ENCODE peak calls at places on chromosome 10, in nine cellular contexts. One of them, this sample, is unnamed. For H3K4me1, the result is how much of the 10 kb centered on the place peaks cover.

GRCh38 chr10:100886946-100887345 is 25.8 kb upstream of the SLF2 start:
- DNase-seq in heart right ventricle: peak
- DNase-seq in body of pancreas: no peak
- DNase-seq in mesendoderm: no peak
- DNase-seq in ascending aorta: no peak
- DNase-seq in BE2C: no peak
- DNase-seq in ovary: peak
- DNase-seq in stomach: no peak
- DNase-seq in CD8-positive, alpha-beta memory T cell: no peak
- DNase-seq in this sample: no peak

GRCh38 chr10:5873515-5873995 is 16.1 kb downstream of the ANKRD16 start:
- DNase-seq in BE2C: peak
- DNase-seq in stomach: peak
- DNase-seq in heart right ventricle: peak
- DNase-seq in ovary: peak
- DNase-seq in CD8-positive, alpha-beta memory T cell: peak
- DNase-seq in mesendoderm: peak
- DNase-seq in ascending aorta: no peak
- DNase-seq in body of pancreas: peak
- DNase-seq in this sample: peak

GRCh38 chr10:100508691-100509150 is 10.9 kb downstream of the SEC31B start:
- DNase-seq in ascending aorta: no peak
- DNase-seq in BE2C: peak
- DNase-seq in heart right ventricle: no peak
- DNase-seq in body of pancreas: peak
- DNase-seq in stomach: no peak
- DNase-seq in ovary: no peak
- DNase-seq in CD8-positive, alpha-beta memory T cell: no peak
- DNase-seq in mesendoderm: peak
- DNase-seq in this sample: no peak

GRCh38 chr10:35594115-35594849 is 10.9 kb upstream of the GJD4 start:
- DNase-seq in ovary: no peak
- DNase-seq in heart right ventricle: no peak
- DNase-seq in stomach: no peak
- DNase-seq in mesendoderm: no peak
- DNase-seq in BE2C: no peak
- DNase-seq in CD8-positive, alpha-beta memory T cell: no peak
- DNase-seq in ascending aorta: no peak
- DNase-seq in body of pancreas: no peak
- DNase-seq in this sample: no peak

GRCh38 chr10:124075116-124075955 is 18.1 kb downstream of the CHST15 start:
- DNase-seq in stomach: no peak
- DNase-seq in BE2C: no peak
- DNase-seq in heart right ventricle: no peak
- DNase-seq in ovary: peak
- DNase-seq in body of pancreas: no peak
- DNase-seq in ascending aorta: no peak
- DNase-seq in CD8-positive, alpha-beta memory T cell: no peak
- DNase-seq in mesendoderm: no peak
- DNase-seq in this sample: no peak

GRCh38 chr10:70461397-70462348 is 16.9 kb upstream of the PALD1 start:
- DNase-seq in heart right ventricle: peak
- DNase-seq in BE2C: peak
- DNase-seq in mesendoderm: peak
- DNase-seq in body of pancreas: peak
- DNase-seq in CD8-positive, alpha-beta memory T cell: no peak
- DNase-seq in ovary: peak
- DNase-seq in ascending aorta: no peak
- DNase-seq in stomach: peak
- DNase-seq in this sample: peak

GRCh38 chr10:102291221-102291905 is 46.0 kb downstream of the GBF1 start:
- DNase-seq in stomach: no peak
- DNase-seq in mesendoderm: no peak
- DNase-seq in ascending aorta: no peak
- DNase-seq in heart right ventricle: peak
- DNase-seq in CD8-positive, alpha-beta memory T cell: no peak
- DNase-seq in body of pancreas: no peak
- DNase-seq in BE2C: no peak
- DNase-seq in ovary: no peak
- DNase-seq in this sample: no peak

GRCh38 chr10:75773139-75773801 is 341.8 kb downstream of the LRMDA start:
- DNase-seq in BE2C: no peak
- DNase-seq in CD8-positive, alpha-beta memory T cell: no peak
- DNase-seq in mesendoderm: no peak
- DNase-seq in body of pancreas: peak
- DNase-seq in ascending aorta: no peak
- DNase-seq in stomach: peak
- DNase-seq in heart right ventricle: no peak
- DNase-seq in ovary: peak
- DNase-seq in this sample: no peak

GRCh38 chr10:71399946-71400345 is 3.2 kb downstream of the CDH23 start:
- DNase-seq in ascending aorta: no peak
- DNase-seq in stomach: no peak
- DNase-seq in body of pancreas: no peak
- DNase-seq in heart right ventricle: no peak
- DNase-seq in ovary: no peak
- DNase-seq in mesendoderm: no peak
- DNase-seq in BE2C: no peak
- DNase-seq in CD8-positive, alpha-beta memory T cell: no peak
- DNase-seq in this sample: no peak

GRCh38 chr10:21976280-21976679 is 27.2 kb downstream of the DNAJC1 start:
- DNase-seq in stomach: no peak
- DNase-seq in body of pancreas: no peak
- DNase-seq in mesendoderm: no peak
- DNase-seq in ovary: no peak
- DNase-seq in ascending aorta: no peak
- DNase-seq in heart right ventricle: no peak
- DNase-seq in CD8-positive, alpha-beta memory T cell: no peak
- DNase-seq in BE2C: no peak
- DNase-seq in this sample: no peak

GRCh38 chr10:111093741-111094380 is 17.0 kb downstream of the ADRA2A start:
- DNase-seq in stomach: no peak
- DNase-seq in ovary: no peak
- DNase-seq in body of pancreas: no peak
- DNase-seq in mesendoderm: no peak
- DNase-seq in heart right ventricle: no peak
- DNase-seq in ascending aorta: no peak
- DNase-seq in CD8-positive, alpha-beta memory T cell: no peak
- DNase-seq in BE2C: no peak
- DNase-seq in this sample: no peak

GRCh38 chr10:110643670-110644597 is at the start of gene RBM20:
- DNase-seq in stomach: no peak
- DNase-seq in mesendoderm: no peak
- DNase-seq in BE2C: peak
- DNase-seq in body of pancreas: peak
- DNase-seq in ovary: no peak
- DNase-seq in ascending aorta: no peak
- DNase-seq in CD8-positive, alpha-beta memory T cell: no peak
- DNase-seq in heart right ventricle: peak
- DNase-seq in this sample: peak

GRCh38 chr10:49080071-49080470 is 35.3 kb downstream of the VSTM4 start:
- DNase-seq in stomach: no peak
- DNase-seq in BE2C: no peak
- DNase-seq in heart right ventricle: no peak
- DNase-seq in ascending aorta: no peak
- DNase-seq in CD8-positive, alpha-beta memory T cell: no peak
- DNase-seq in body of pancreas: peak
- DNase-seq in ovary: peak
- DNase-seq in mesendoderm: no peak
- DNase-seq in this sample: no peak

GRCh38 chr10:127148066-127148932 is 48.1 kb downstream of the INSYN2A start:
- DNase-seq in body of pancreas: no peak
- DNase-seq in heart right ventricle: no peak
- DNase-seq in BE2C: no peak
- DNase-seq in CD8-positive, alpha-beta memory T cell: no peak
- DNase-seq in ovary: no peak
- DNase-seq in stomach: no peak
- DNase-seq in ascending aorta: no peak
- DNase-seq in mesendoderm: peak
- DNase-seq in this sample: no peak

GRCh38 chr10:104032144-104032775 is 53.4 kb downstream of the COL17A1 start:
- DNase-seq in body of pancreas: no peak
- DNase-seq in ascending aorta: no peak
- DNase-seq in BE2C: no peak
- DNase-seq in CD8-positive, alpha-beta memory T cell: no peak
- DNase-seq in mesendoderm: peak
- DNase-seq in heart right ventricle: no peak
- DNase-seq in stomach: no peak
- DNase-seq in ovary: no peak
- DNase-seq in this sample: no peak

GRCh38 chr10:74502963-74503608 is 323.3 kb upstream of the KAT6B start:
- DNase-seq in CD8-positive, alpha-beta memory T cell: no peak
- DNase-seq in mesendoderm: peak
- DNase-seq in heart right ventricle: no peak
- DNase-seq in BE2C: no peak
- DNase-seq in ascending aorta: no peak
- DNase-seq in ovary: no peak
- DNase-seq in stomach: no peak
- DNase-seq in body of pancreas: no peak
- DNase-seq in this sample: no peak

GRCh38 chr10:18687195-18687594 is 28.0 kb downstream of the ARL5B start:
- DNase-seq in BE2C: no peak
- DNase-seq in CD8-positive, alpha-beta memory T cell: no peak
- DNase-seq in heart right ventricle: no peak
- DNase-seq in ovary: no peak
- DNase-seq in body of pancreas: no peak
- DNase-seq in mesendoderm: no peak
- DNase-seq in stomach: no peak
- DNase-seq in ascending aorta: no peak
- DNase-seq in this sample: no peak

GRCh38 chr10:74034301-74034700 is 36.4 kb downstream of the VCL start:
- DNase-seq in heart right ventricle: no peak
- DNase-seq in BE2C: no peak
- DNase-seq in CD8-positive, alpha-beta memory T cell: no peak
- DNase-seq in body of pancreas: no peak
- DNase-seq in ovary: no peak
- DNase-seq in ascending aorta: no peak
- DNase-seq in stomach: no peak
- DNase-seq in mesendoderm: no peak
- DNase-seq in this sample: no peak

GRCh38 chr10:113362645-113363091 is 190.2 kb upstream of the HABP2 start:
- DNase-seq in ovary: peak
- DNase-seq in BE2C: no peak
- DNase-seq in stomach: no peak
- DNase-seq in CD8-positive, alpha-beta memory T cell: no peak
- DNase-seq in mesendoderm: peak
- DNase-seq in ascending aorta: no peak
- DNase-seq in heart right ventricle: no peak
- DNase-seq in body of pancreas: no peak
- DNase-seq in this sample: no peak
- H3K4me3 ChIP-seq in ovary: no peak
- H3K4me3 ChIP-seq in BE2C: no peak
- H3K4me3 ChIP-seq in stomach: no peak
- H3K4me3 ChIP-seq in CD8-positive, alpha-beta memory T cell: no peak
- H3K4me3 ChIP-seq in mesendoderm: no peak
- H3K4me3 ChIP-seq in ascending aorta: no peak
- H3K4me3 ChIP-seq in heart right ventricle: no peak
- H3K4me3 ChIP-seq in body of pancreas: no peak
- H3K4me3 ChIP-seq in this sample: no peak

GRCh38 chr10:128191847-128192246 is 65.6 kb upstream of the MKI67 start:
- DNase-seq in ascending aorta: no peak
- DNase-seq in ovary: no peak
- DNase-seq in heart right ventricle: no peak
- DNase-seq in stomach: no peak
- DNase-seq in mesendoderm: no peak
- DNase-seq in CD8-positive, alpha-beta memory T cell: no peak
- DNase-seq in BE2C: no peak
- DNase-seq in body of pancreas: no peak
- DNase-seq in this sample: peak

GRCh38 chr10:128186959-128187787 is 61.0 kb upstream of the MKI67 start:
- DNase-seq in BE2C: peak
- DNase-seq in body of pancreas: no peak
- DNase-seq in ascending aorta: no peak
- DNase-seq in CD8-positive, alpha-beta memory T cell: no peak
- DNase-seq in ovary: no peak
- DNase-seq in stomach: no peak
- DNase-seq in mesendoderm: no peak
- DNase-seq in heart right ventricle: no peak
- DNase-seq in this sample: peak

GRCh38 chr10:128189176-128189575 is 63.0 kb upstream of the MKI67 start:
- DNase-seq in ascending aorta: no peak
- DNase-seq in CD8-positive, alpha-beta memory T cell: no peak
- DNase-seq in body of pancreas: no peak
- DNase-seq in ovary: no peak
- DNase-seq in mesendoderm: no peak
- DNase-seq in stomach: no peak
- DNase-seq in heart right ventricle: no peak
- DNase-seq in BE2C: no peak
- DNase-seq in this sample: no peak

GRCh38 chr10:128185627-128186026 is 59.4 kb upstream of the MKI67 start:
- DNase-seq in CD8-positive, alpha-beta memory T cell: no peak
- DNase-seq in body of pancreas: no peak
- DNase-seq in ascending aorta: no peak
- DNase-seq in mesendoderm: no peak
- DNase-seq in heart right ventricle: no peak
- DNase-seq in BE2C: no peak
- DNase-seq in ovary: no peak
- DNase-seq in stomach: no peak
- DNase-seq in this sample: no peak

GRCh38 chr10:128187788-128188185 is 61.6 kb upstream of the MKI67 start:
- DNase-seq in stomach: no peak
- DNase-seq in ascending aorta: no peak
- DNase-seq in ovary: no peak
- DNase-seq in mesendoderm: no peak
- DNase-seq in body of pancreas: no peak
- DNase-seq in heart right ventricle: no peak
- DNase-seq in BE2C: no peak
- DNase-seq in CD8-positive, alpha-beta memory T cell: no peak
- DNase-seq in this sample: no peak
- H3K4me1 ChIP-seq in stomach: under half
- H3K4me1 ChIP-seq in ascending aorta: under half
- H3K4me1 ChIP-seq in ovary: under half
- H3K4me1 ChIP-seq in mesendoderm: under half
- H3K4me1 ChIP-seq in body of pancreas: under half
- H3K4me1 ChIP-seq in heart right ventricle: under half
- H3K4me1 ChIP-seq in BE2C: under half
- H3K4me1 ChIP-seq in CD8-positive, alpha-beta memory T cell: under half
- H3K4me1 ChIP-seq in this sample: under half

DNA sequence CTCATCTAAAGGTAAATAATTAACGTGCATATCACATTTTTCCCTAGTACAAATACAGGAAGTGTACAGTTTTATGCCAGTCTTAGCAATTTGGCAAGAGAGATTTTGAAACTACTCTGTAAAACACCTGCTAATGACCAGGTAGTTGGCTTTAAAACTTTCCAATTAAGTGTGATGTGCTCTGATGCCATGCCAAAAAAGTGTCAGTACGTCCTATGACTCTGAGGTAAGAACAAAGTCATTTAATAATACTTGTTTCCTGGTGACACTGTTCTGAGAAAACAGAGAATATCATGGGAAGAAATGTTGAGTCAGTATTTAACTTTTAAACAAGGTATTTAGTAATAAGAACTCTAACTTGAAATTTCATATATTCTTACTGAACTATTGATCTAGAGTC is 9.6 kb downstream of the PDZD8 start:
- DNase-seq in ascending aorta: no peak
- DNase-seq in heart right ventricle: no peak
- DNase-seq in CD8-positive, alpha-beta memory T cell: no peak
- DNase-seq in body of pancreas: peak
- DNase-seq in BE2C: no peak
- DNase-seq in mesendoderm: no peak
- DNase-seq in ovary: no peak
- DNase-seq in stomach: peak
- DNase-seq in this sample: peak
- H3K4me3 ChIP-seq in ascending aorta: no peak
- H3K4me3 ChIP-seq in heart right ventricle: no peak
- H3K4me3 ChIP-seq in CD8-positive, alpha-beta memory T cell: no peak
- H3K4me3 ChIP-seq in body of pancreas: no peak
- H3K4me3 ChIP-seq in BE2C: no peak
- H3K4me3 ChIP-seq in mesendoderm: no peak
- H3K4me3 ChIP-seq in ovary: no peak
- H3K4me3 ChIP-seq in stomach: no peak
- H3K4me3 ChIP-seq in this sample: no peak

GRCh38 chr10:3811331-3811870 is 26.4 kb upstream of the KLF6 start:
- DNase-seq in BE2C: no peak
- DNase-seq in stomach: peak
- DNase-seq in ascending aorta: no peak
- DNase-seq in ovary: no peak
- DNase-seq in heart right ventricle: peak
- DNase-seq in CD8-positive, alpha-beta memory T cell: peak
- DNase-seq in mesendoderm: no peak
- DNase-seq in body of pancreas: peak
- DNase-seq in this sample: peak
- H3K4me1 ChIP-seq in BE2C: under half
- H3K4me1 ChIP-seq in stomach: under half
- H3K4me1 ChIP-seq in ascending aorta: under half
- H3K4me1 ChIP-seq in ovary: under half
- H3K4me1 ChIP-seq in heart right ventricle: half or more
- H3K4me1 ChIP-seq in CD8-positive, alpha-beta memory T cell: half or more
- H3K4me1 ChIP-seq in mesendoderm: under half
- H3K4me1 ChIP-seq in body of pancreas: half or more
- H3K4me1 ChIP-seq in this sample: half or more